ENCODE peak calls at places on chromosomes 4 and X, in five cellular contexts. One of them, this sample, is unnamed.
A peak's percentile ranks its signal among the peaks of the same experiment; 100 is the strongest.

GRCh38 chrX:16862829-16863228 is 7.3 kb downstream of the RBBP7 start:
- DNase-seq in foreskin fibroblast: no peak
- DNase-seq in lung: no peak
- DNase-seq in hepatocyte: no peak
- DNase-seq in small intestine: no peak
- DNase-seq in this sample: no peak

GRCh38 chr4:15455290-15455689 is 14.4 kb upstream of the CC2D2A start:
- DNase-seq in foreskin fibroblast: peak; percentile 89
- DNase-seq in lung: no peak
- DNase-seq in hepatocyte: peak; percentile 50
- DNase-seq in small intestine: no peak
- DNase-seq in this sample: no peak

GRCh38 chr4:21949073-21949457 is 493 bp upstream of the KCNIP4 start:
- DNase-seq in foreskin fibroblast: peak; percentile 41
- DNase-seq in lung: no peak
- DNase-seq in hepatocyte: peak; percentile 23
- DNase-seq in small intestine: peak; percentile 9
- DNase-seq in this sample: peak; percentile 55

GRCh38 chrX:21963736-21964135 is 23.2 kb downstream of the SMS start:
- DNase-seq in foreskin fibroblast: peak; percentile 67
- DNase-seq in lung: no peak
- DNase-seq in hepatocyte: no peak
- DNase-seq in small intestine: no peak
- DNase-seq in this sample: no peak

GRCh38 chr4:40200881-40201797 is 4.3 kb downstream of the RHOH start:
- DNase-seq in foreskin fibroblast: peak; percentile 59
- DNase-seq in lung: no peak
- DNase-seq in hepatocyte: no peak
- DNase-seq in small intestine: peak; percentile 61
- DNase-seq in this sample: no peak

GRCh38 chr4:143443728-143444127 is 69.8 kb upstream of the SMARCA5 start:
- DNase-seq in foreskin fibroblast: no peak
- DNase-seq in lung: no peak
- DNase-seq in hepatocyte: no peak
- DNase-seq in small intestine: no peak
- DNase-seq in this sample: no peak

GRCh38 chrX:105527759-105528158 is 294.6 kb upstream of the NRK start:
- DNase-seq in foreskin fibroblast: peak; percentile 39
- DNase-seq in lung: no peak
- DNase-seq in hepatocyte: no peak
- DNase-seq in small intestine: no peak
- DNase-seq in this sample: no peak

GRCh38 chr4:114598191-114599121 is at the start of gene UGT8:
- DNase-seq in foreskin fibroblast: peak; percentile 59
- DNase-seq in lung: peak; percentile 72
- DNase-seq in hepatocyte: peak; percentile 78
- DNase-seq in small intestine: peak; percentile 92
- DNase-seq in this sample: peak; percentile 81

GRCh38 chrX:10900585-10901289 is 210.4 kb upstream of the HCCS start:
- DNase-seq in foreskin fibroblast: peak; percentile 51
- DNase-seq in lung: no peak
- DNase-seq in hepatocyte: peak; percentile 23
- DNase-seq in small intestine: peak; percentile 12
- DNase-seq in this sample: no peak

GRCh38 chr4:86895692-86896488 is 3.7 kb upstream of the C4orf36 start:
- DNase-seq in foreskin fibroblast: peak; percentile 83
- DNase-seq in lung: no peak
- DNase-seq in hepatocyte: peak; percentile 84
- DNase-seq in small intestine: peak; percentile 73
- DNase-seq in this sample: no peak

GRCh38 chr4:581753-582361 is 5.8 kb upstream of the TMEM271 start:
- DNase-seq in foreskin fibroblast: no peak
- DNase-seq in lung: no peak
- DNase-seq in hepatocyte: no peak
- DNase-seq in small intestine: no peak
- DNase-seq in this sample: no peak

GRCh38 chr4:78519962-78520361 is 31.6 kb upstream of the ANXA3 start:
- DNase-seq in foreskin fibroblast: no peak
- DNase-seq in lung: no peak
- DNase-seq in hepatocyte: no peak
- DNase-seq in small intestine: no peak
- DNase-seq in this sample: no peak

GRCh38 chr4:123609829-123610228 is 213.2 kb downstream of the SPRY1 start:
- DNase-seq in foreskin fibroblast: no peak
- DNase-seq in lung: no peak
- DNase-seq in hepatocyte: no peak
- DNase-seq in small intestine: no peak
- DNase-seq in this sample: no peak

GRCh38 chrX:68504237-68504636 is 5.4 kb downstream of the YIPF6 start:
- DNase-seq in foreskin fibroblast: peak; percentile 23
- DNase-seq in lung: no peak
- DNase-seq in hepatocyte: no peak
- DNase-seq in small intestine: no peak
- DNase-seq in this sample: no peak

GRCh38 chr4:186557486-186557885 is 2.1 kb upstream of the MTNR1A start:
- DNase-seq in foreskin fibroblast: peak; percentile 52
- DNase-seq in lung: no peak
- DNase-seq in hepatocyte: no peak
- DNase-seq in small intestine: no peak
- DNase-seq in this sample: no peak

GRCh38 chrX:74246524-74246923 is 57.5 kb upstream of the ZCCHC13 start:
- DNase-seq in foreskin fibroblast: peak; percentile 55
- DNase-seq in lung: no peak
- DNase-seq in hepatocyte: no peak
- DNase-seq in small intestine: peak; percentile 18
- DNase-seq in this sample: no peak

GRCh38 chr4:113145519-113146291 is 96.3 kb downstream of the ANK2 start:
- DNase-seq in foreskin fibroblast: no peak
- DNase-seq in lung: no peak
- DNase-seq in hepatocyte: no peak
- DNase-seq in small intestine: peak; percentile 15
- DNase-seq in this sample: peak; percentile 86

GRCh38 chr4:73613130-73613529 is 7.1 kb downstream of the RASSF6 start:
- DNase-seq in foreskin fibroblast: no peak
- DNase-seq in lung: no peak
- DNase-seq in hepatocyte: no peak
- DNase-seq in small intestine: peak; percentile 45
- DNase-seq in this sample: no peak

GRCh38 chr4:26780524-26780923 is 80.1 kb upstream of the STIM2 start:
- DNase-seq in foreskin fibroblast: peak; percentile 80
- DNase-seq in lung: no peak
- DNase-seq in hepatocyte: no peak
- DNase-seq in small intestine: no peak
- DNase-seq in this sample: no peak

GRCh38 chrX:56995271-56995994 is at the start of gene SPIN3:
- DNase-seq in foreskin fibroblast: peak; percentile 84
- DNase-seq in lung: peak; percentile 85
- DNase-seq in hepatocyte: peak; percentile 89
- DNase-seq in small intestine: peak; percentile 70
- DNase-seq in this sample: peak; percentile 96

GRCh38 chr4:156999175-156999517 is 27.5 kb upstream of the PDGFC start:
- DNase-seq in foreskin fibroblast: peak; percentile 98
- DNase-seq in lung: peak; percentile 77
- DNase-seq in hepatocyte: peak; percentile 89
- DNase-seq in small intestine: peak; percentile 57
- DNase-seq in this sample: peak; percentile 88

GRCh38 chrX:25015486-25016360 is at the start of gene ARX:
- DNase-seq in foreskin fibroblast: peak; percentile 70
- DNase-seq in lung: no peak
- DNase-seq in hepatocyte: peak; percentile 86
- DNase-seq in small intestine: peak; percentile 65
- DNase-seq in this sample: peak; percentile 89

GRCh38 chrX:18353931-18354368 is 538 bp downstream of the SCML2 start:
- DNase-seq in foreskin fibroblast: peak; percentile 34
- DNase-seq in lung: no peak
- DNase-seq in hepatocyte: peak; percentile 38
- DNase-seq in small intestine: no peak
- DNase-seq in this sample: peak; percentile 56

GRCh38 chr4:113436360-113436759 is 325.2 kb downstream of the CAMK2D start:
- DNase-seq in foreskin fibroblast: peak; percentile 87
- DNase-seq in lung: no peak
- DNase-seq in hepatocyte: no peak
- DNase-seq in small intestine: no peak
- DNase-seq in this sample: no peak

GRCh38 chr4:81471361-81472248 is at the start of gene RASGEF1B:
- DNase-seq in foreskin fibroblast: peak; percentile 88
- DNase-seq in lung: peak; percentile 89
- DNase-seq in hepatocyte: peak; percentile 95
- DNase-seq in small intestine: peak; percentile 94
- DNase-seq in this sample: peak; percentile 94

GRCh38 chr4:70623301-70623700 is 5.2 kb upstream of the ENAM start:
- DNase-seq in foreskin fibroblast: no peak
- DNase-seq in lung: no peak
- DNase-seq in hepatocyte: no peak
- DNase-seq in small intestine: no peak
- DNase-seq in this sample: no peak

GRCh38 chr4:75142850-75143249 is 209.9 kb downstream of the PARM1 start:
- DNase-seq in foreskin fibroblast: no peak
- DNase-seq in lung: no peak
- DNase-seq in hepatocyte: no peak
- DNase-seq in small intestine: no peak
- DNase-seq in this sample: no peak

This sample was measured in islet precursor cell.